ENCODE peak calls at places on chromosomes 12 and 14, in seven cellular contexts. F is psoas muscle, Z is GM23338, G is mammary epithelial cell, S is OCI-LY7, X is lung, N is adrenal gland. P is an unnamed sample. For H3K4me1, the result is how much of the 10 kb centered on the place peaks cover.

GRCh38 chr12:130651188-130651587 is 64.9 kb downstream of the RIMBP2 start:
- DNase-seq in Z (no peak), N (no peak), S (no peak), X (no peak), F (no peak), G (no peak), P (no peak)

GRCh38 chr14:88882236-88882635 is 57.8 kb downstream of the TTC8 start:
- DNase-seq in F (no peak), G (no peak), X (no peak), S (no peak), N (no peak), Z (no peak), P (no peak)

GRCh38 chr14:43568022-43568421 is 939.1 kb downstream of the FSCB start:
- DNase-seq in X (no peak), N (no peak), S (no peak), F (no peak), G (no peak), Z (no peak), P (no peak)

GRCh38 chr12:26991826-26992225 is 22.4 kb downstream of the TM7SF3 start:
- DNase-seq in G (no peak), F (no peak), N (no peak), Z (no peak), X (no peak), S (no peak), P (no peak)

GRCh38 chr14:99579903-99580570 is 24.0 kb downstream of the CCDC85C start:
- DNase-seq in S (peak), G (peak), F (no peak), Z (peak), N (no peak), X (peak), P (no peak)

GRCh38 chr12:56061982-56062381 is 18.0 kb upstream of the ERBB3 start:
- DNase-seq in S (no peak), F (no peak), G (peak), Z (no peak), N (no peak), X (no peak), P (no peak)

GRCh38 chr12:25384038-25384953 is 133.6 kb upstream of the KRAS start:
- DNase-seq in G (no peak), F (no peak), Z (peak), N (no peak), S (no peak), X (no peak), P (no peak)

GRCh38 chr12:111393700-111394275 is 11.9 kb upstream of the SH2B3 start:
- DNase-seq in Z (no peak), N (no peak), S (no peak), X (peak), F (peak), G (no peak), P (peak)

GRCh38 chr14:96362965-96363750 is at the start of the genes ATG2B and GSKIP:
- DNase-seq in N (peak), X (peak), Z (peak), S (peak), F (peak), G (peak), P (peak)

GRCh38 chr12:66695130-66695529 is 16.3 kb upstream of the GRIP1 start:
- DNase-seq in N (no peak), Z (no peak), G (no peak), S (no peak), F (no peak), X (no peak), P (no peak)

GRCh38 chr14:75370416-75371205 is 57.2 kb upstream of the JDP2 start:
- DNase-seq in X (no peak), F (no peak), Z (no peak), N (no peak), S (no peak), G (no peak), P (no peak)

GRCh38 chr12:52202361-52203078 is 10.7 kb upstream of the KRT80 start:
- DNase-seq in N (no peak), Z (peak), G (no peak), S (no peak), X (no peak), F (no peak), P (peak)

GRCh38 chr12:51270847-51271518 is 768 bp upstream of the SMAGP start:
- DNase-seq in F (no peak), S (no peak), Z (no peak), N (no peak), X (no peak), G (peak), P (no peak)

GRCh38 chr14:100193417-100194357 is 34.2 kb upstream of the DEGS2 start:
- DNase-seq in Z (no peak), X (no peak), G (peak), N (no peak), F (no peak), S (peak), P (no peak)

GRCh38 chr14:53389207-53389606 is 236.1 kb upstream of the DDHD1 start:
- DNase-seq in G (peak), N (no peak), X (no peak), Z (no peak), S (no peak), F (no peak), P (no peak)

GRCh38 chr12:29627221-29627620 is 129.7 kb upstream of the OVCH1 start:
- DNase-seq in Z (no peak), S (no peak), F (no peak), X (no peak), G (no peak), N (no peak), P (no peak)

GRCh38 chr12:19194963-19195362 is 65.4 kb downstream of the PLEKHA5 start:
- DNase-seq in S (no peak), X (no peak), F (no peak), N (no peak), Z (no peak), G (no peak), P (no peak)

GRCh38 chr14:70416322-70416716 is 571 bp downstream of the SYNJ2BP start:
- DNase-seq in X (no peak), Z (peak), S (no peak), F (no peak), N (no peak), G (no peak), P (no peak)

GRCh38 chr14:34649344-34649743 is 19.4 kb upstream of the SNX6 start:
- DNase-seq in X (no peak), N (no peak), F (no peak), G (peak), Z (no peak), S (no peak), P (no peak)

GRCh38 chr12:75984577-75985182 is 46.9 kb downstream of the PHLDA1 start:
- DNase-seq in X (no peak), N (no peak), S (no peak), G (no peak), F (no peak), Z (no peak), P (no peak)
- H3K4me1 ChIP-seq in X (under half), N (under half), S (under half), G (under half), F (under half), Z (under half), P (under half)

DNA sequence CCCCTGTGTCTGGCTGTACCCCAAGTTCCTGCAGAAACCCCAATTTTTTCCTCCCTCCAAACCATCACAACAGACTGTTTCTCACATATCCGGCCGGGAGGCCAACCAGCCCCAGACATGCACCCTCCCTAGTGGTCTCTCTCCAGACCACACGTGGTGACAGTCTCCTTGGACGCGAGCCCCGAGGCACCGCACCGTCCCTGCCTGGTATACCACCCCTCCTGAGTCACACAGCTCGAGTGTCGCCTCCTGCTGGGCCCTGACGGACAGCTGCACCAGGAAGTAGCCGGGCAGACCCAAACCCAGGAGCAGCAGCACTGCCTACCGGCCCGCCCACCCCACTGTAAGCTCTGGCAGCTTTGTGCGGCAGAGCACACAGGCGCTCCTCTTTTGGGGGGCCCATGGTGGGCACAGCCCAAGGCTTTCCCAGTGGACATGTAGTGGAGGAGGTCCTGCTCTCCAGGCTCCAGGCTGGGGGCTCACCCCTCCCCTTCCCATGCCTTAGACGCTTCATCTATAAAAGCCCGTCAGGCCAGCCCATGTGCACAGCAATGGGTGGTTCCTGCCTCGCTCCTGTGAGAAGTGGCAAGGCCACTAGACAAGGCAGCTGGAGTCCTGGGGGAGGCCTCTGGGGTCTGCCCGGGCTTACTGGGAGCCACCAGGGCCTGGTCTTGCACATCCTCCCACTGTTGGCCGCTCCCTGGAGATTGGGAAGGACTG is 97.5 kb downstream of the RFLNA start:
- DNase-seq in F (peak), S (peak), Z (peak), N (no peak), G (no peak), X (no peak), P (no peak)
- TF ChIP-seq CTCF in F (no peak), S (peak), Z (peak), N (peak), G (no peak), X (no peak), P (peak)

GRCh38 chr12:57521475-57522018 is 1.1 kb upstream of the MBD6 start:
- DNase-seq in F (peak), G (no peak), Z (peak), X (no peak), N (peak), S (no peak), P (peak)
- H3K4me1 ChIP-seq in F (half or more), G (half or more), Z (under half), X (under half), N (under half), S (half or more), P (half or more)

GRCh38 chr14:77212097-77212873 is 30.7 kb downstream of the TMEM63C start:
- DNase-seq in Z (no peak), X (no peak), F (no peak), S (no peak), G (no peak), N (no peak), P (no peak)

GRCh38 chr14:77214216-77214615 is 32.6 kb downstream of the TMEM63C start:
- DNase-seq in N (no peak), S (no peak), Z (no peak), X (no peak), F (no peak), G (no peak), P (no peak)

GRCh38 chr14:77212933-77213656 is 31.5 kb downstream of the TMEM63C start:
- DNase-seq in G (peak), X (peak), S (peak), N (peak), F (no peak), Z (peak), P (no peak)

GRCh38 chr14:77217551-77217950 is 36.0 kb downstream of the TMEM63C start:
- DNase-seq in N (no peak), X (no peak), Z (no peak), F (no peak), G (no peak), S (no peak), P (no peak)

DNA sequence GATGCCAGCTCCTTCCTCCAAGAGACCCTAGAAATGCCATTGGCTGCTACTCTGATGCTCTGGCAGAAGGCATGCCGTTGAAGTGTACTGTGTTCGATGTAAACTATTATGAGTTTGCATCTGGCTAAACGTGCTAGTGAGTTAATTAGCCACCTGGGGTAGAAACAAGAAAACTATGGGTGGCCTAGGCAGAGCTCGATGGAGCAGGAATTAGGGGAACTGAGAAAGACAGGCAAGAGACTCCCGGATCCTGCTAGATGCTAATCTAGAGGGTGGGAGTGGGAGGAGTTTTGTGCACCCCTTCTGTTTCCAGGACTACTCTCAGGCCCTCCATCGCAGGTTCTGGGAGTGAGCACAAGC is 32.0 kb downstream of the TMEM63C start:
- DNase-seq in X (no peak), F (no peak), S (no peak), Z (no peak), G (no peak), N (no peak), P (no peak)
- TF ChIP-seq CTCF in X (no peak), F (no peak), S (peak), Z (no peak), G (no peak), N (no peak), P (no peak)

GRCh38 chr14:68676511-68676943 is 116.3 kb downstream of the ZFP36L1 start:
- DNase-seq in X (no peak), N (no peak), F (no peak), S (peak), Z (no peak), G (peak), P (no peak)
- H3K4me1 ChIP-seq in X (under half), N (under half), F (under half), S (under half), Z (under half), G (under half), P (under half)

DNA sequence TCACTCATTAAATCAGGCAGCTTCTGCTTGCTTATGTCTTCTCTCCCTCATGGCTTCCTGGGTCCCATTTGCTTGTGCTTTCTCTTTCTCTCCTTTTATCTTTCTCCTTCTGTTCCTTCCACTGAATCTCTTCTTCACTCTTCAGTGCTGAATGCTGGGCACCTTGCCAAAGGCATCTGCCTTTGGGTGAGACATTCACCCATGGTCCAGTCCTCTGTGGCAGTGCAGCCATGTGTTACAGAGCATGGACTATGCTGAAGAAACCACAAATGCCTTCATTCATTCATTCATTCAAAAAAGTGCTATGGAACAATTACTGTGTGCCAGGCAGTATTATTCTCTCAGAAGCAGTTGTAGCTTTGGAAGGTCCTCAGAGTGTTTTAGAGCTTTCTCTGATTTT is 344.4 kb upstream of the STXBP6 start:
- DNase-seq in G (no peak), S (no peak), Z (no peak), X (no peak), N (no peak), F (no peak), P (no peak)
- TF ChIP-seq CTCF in G (no peak), S (no peak), Z (no peak), X (no peak), N (no peak), F (no peak), P (no peak)

GRCh38 chr12:45974883-45975282 is 15.5 kb downstream of the SCAF11 start:
- DNase-seq in X (no peak), Z (no peak), S (no peak), G (no peak), N (no peak), F (no peak), P (no peak)
- H3K4me1 ChIP-seq in X (half or more), Z (under half), S (under half), G (under half), N (under half), F (half or more), P (half or more)

DNA sequence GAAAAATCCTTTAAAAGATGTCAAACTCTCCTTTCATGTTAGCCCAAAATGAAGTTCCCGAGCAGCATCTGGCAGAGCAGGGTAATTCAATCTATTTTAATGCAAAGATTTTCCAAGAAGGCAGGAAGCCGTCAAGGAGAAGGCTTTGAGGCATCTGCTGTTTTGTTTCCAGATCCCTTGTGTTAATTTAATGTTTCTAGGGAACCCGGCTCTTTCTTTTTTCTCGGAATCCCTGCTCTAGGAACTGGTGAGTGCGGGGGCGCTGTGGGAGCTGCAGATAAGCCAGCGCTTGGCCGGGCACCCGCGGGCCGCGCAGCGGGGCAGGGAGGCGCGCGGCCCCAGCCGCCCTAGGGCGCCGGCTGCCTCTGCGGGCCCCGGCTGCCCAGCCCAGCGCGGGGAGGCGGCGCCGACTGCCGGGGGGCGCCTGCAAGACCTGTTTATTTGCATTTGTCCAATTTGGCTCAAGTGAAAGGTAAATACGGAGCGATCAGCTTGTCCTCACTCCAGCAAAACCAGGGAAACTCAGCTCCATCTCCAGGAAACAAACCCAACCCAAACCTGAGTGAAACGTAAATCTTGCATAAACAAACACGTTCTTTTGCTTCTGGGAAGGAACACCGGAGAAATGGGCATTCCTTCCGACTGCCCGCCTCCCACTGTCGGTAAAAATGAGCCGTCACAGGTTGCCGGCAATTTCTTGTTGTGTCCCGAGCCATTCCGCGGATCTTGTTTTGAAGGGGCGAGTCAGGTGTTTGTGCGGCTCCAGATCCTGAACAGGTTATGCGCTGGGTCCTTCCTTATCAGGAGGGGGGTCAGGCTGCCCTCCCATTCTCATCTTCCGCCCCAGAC is 65.1 kb downstream of the CRADD start:
- DNase-seq in F (peak), Z (peak), X (peak), G (peak), N (peak), S (no peak), P (peak)
- TF ChIP-seq CTCF in F (peak), Z (peak), X (no peak), G (peak), N (peak), S (no peak), P (peak)

DNA sequence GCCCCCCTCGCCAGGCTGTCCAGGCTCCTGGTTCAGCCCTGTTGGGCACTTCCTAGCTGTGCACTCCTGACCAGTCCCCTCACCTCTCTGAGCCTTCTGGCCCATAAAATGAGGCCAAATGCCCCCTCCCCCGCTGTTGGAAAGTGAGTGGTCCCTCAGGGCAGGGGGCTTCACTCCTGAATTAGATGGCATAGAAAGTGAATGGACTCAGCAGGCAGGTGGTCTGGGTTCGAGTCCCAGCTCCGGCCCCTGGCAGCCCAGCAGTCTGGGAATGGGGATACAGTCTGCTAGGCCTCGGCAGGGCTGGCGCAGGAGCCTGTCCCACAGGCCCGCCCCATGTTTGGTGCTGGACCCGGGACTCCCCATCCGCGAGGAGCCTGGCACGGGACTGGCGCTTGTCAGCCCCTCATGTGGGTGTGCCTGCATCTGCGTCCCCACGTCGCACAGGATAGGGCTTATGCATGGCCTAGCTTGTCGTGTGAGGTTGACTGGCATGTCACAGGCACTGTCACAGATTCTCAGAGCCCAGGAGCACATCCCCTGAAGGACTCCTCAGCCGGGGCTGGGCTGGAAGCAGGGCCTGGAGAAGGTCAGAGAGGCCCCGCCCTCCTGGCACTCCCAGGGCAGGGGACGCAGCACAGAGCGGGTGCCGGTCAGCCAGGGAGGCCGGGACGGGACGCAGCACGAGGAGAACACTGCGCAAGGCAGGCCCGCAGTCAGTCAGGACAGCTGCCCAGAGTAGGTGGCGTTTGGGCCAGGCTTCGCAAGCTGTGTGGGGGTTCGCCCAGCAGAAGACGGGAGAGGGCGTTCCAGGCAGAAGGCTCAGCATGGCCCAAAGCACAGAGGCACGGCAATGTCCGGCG is 40.5 kb downstream of the DIO3 start:
- DNase-seq in G (no peak), Z (peak), F (peak), X (no peak), S (no peak), N (peak), P (peak)
- H3K4me1 ChIP-seq in G (under half), Z (under half), F (under half), X (under half), S (under half), N (under half), P (under half)

GRCh38 chr12:4717806-4718205 is 2.4 kb upstream of the GALNT8 start:
- DNase-seq in N (no peak), Z (peak), S (peak), G (no peak), F (no peak), X (no peak), P (no peak)
- TF ChIP-seq CTCF in N (no peak), Z (peak), S (peak), G (no peak), F (no peak), X (no peak), P (no peak)